ENCODE peak calls at places on chromosomes 3 and 15, in nine cellular contexts. H is substantia nigra; L is EL; X is endodermal cell; U is NCI-H510A; P is NCI-H146; M is non-pigmented ciliary epithelial cell; R is activated CD4-positive, alpha-beta T cell treated with anti-CD3 and anti-CD28 coated beads for 48 hours; E is GM20000. O is an unnamed sample.

GRCh38 chr3:53711387-53711786 is 134.8 kb downstream of the CHDH start:
- DNase-seq in X (peak; percentile 37), H (peak; percentile 13), R (no peak), U (no peak), L (no peak), M (no peak), E (no peak), P (no peak), O (no peak)

GRCh38 chr15:62021991-62022600 is 38.2 kb downstream of the VPS13C start:
- DNase-seq in H (no peak), L (no peak), P (no peak), M (no peak), U (no peak), E (no peak), X (no peak), R (no peak), O (no peak)

GRCh38 chr3:153026026-153026425 is 136.0 kb upstream of the RAP2B start:
- DNase-seq in L (peak; percentile 40), E (no peak), P (no peak), R (no peak), U (no peak), H (no peak), X (no peak), M (no peak), O (no peak)

GRCh38 chr15:27043770-27044169 is 72.8 kb downstream of the GABRG3 start:
- DNase-seq in U (no peak), X (no peak), R (no peak), E (no peak), H (no peak), P (no peak), M (no peak), L (no peak), O (no peak)

GRCh38 chr3:55330355-55330754 is 156.8 kb downstream of the WNT5A start:
- DNase-seq in P (peak; percentile 27), M (peak; percentile 96), U (no peak), E (no peak), R (no peak), X (no peak), L (peak; percentile 93), H (no peak), O (peak; percentile 97)

GRCh38 chr3:57985176-57985976 is 22.8 kb upstream of the FLNB start:
- DNase-seq in M (no peak), R (no peak), H (no peak), E (no peak), P (peak; percentile 40), X (no peak), L (no peak), U (no peak), O (no peak)

GRCh38 chr3:138936763-138937689 is 9.9 kb downstream of the FOXL2 start:
- DNase-seq in P (no peak), R (no peak), E (no peak), H (no peak), L (no peak), X (no peak), M (no peak), U (no peak), O (no peak)

GRCh38 chr3:9944271-9944670 is 7.9 kb downstream of the PRRT3 start:
- DNase-seq in X (no peak), P (no peak), R (no peak), M (no peak), U (no peak), H (no peak), L (no peak), E (peak; percentile 19), O (no peak)

GRCh38 chr3:57382933-57383332 is 90.4 kb upstream of the ASB14 start:
- DNase-seq in L (peak; percentile 15), H (no peak), X (no peak), P (no peak), U (no peak), E (no peak), M (no peak), R (no peak), O (peak; percentile 31)

GRCh38 chr3:5226783-5227182 is 39.3 kb downstream of the EDEM1 start:
- DNase-seq in X (no peak), E (peak; percentile 42), P (no peak), M (peak; percentile 6), R (no peak), U (no peak), L (peak; percentile 10), H (no peak), O (no peak)

GRCh38 chr15:63236272-63236671 is 41.1 kb upstream of the APH1B start:
- DNase-seq in L (peak; percentile 82), H (no peak), E (no peak), U (no peak), P (no peak), R (no peak), X (no peak), M (no peak), O (no peak)

GRCh38 chr3:45688194-45688881 is 858 bp upstream of the SACM1L start:
- DNase-seq in E (peak; percentile 53), R (peak; percentile 38), L (peak; percentile 50), P (peak; percentile 69), H (peak; percentile 22), X (peak; percentile 87), M (no peak), U (no peak), O (no peak)

GRCh38 chr15:27934782-27935181 is 164.3 kb downstream of the OCA2 start:
- DNase-seq in M (no peak), E (no peak), U (no peak), R (no peak), H (no peak), L (no peak), X (no peak), P (no peak), O (no peak)

GRCh38 chr3:11769704-11770103 is 77.0 kb downstream of the TAMM41 start:
- DNase-seq in P (no peak), U (no peak), L (no peak), X (peak; percentile 50), R (no peak), M (no peak), E (no peak), H (no peak), O (no peak)

GRCh38 chr3:23170306-23170705 is 32.8 kb upstream of the UBE2E2 start:
- DNase-seq in E (no peak), P (no peak), X (no peak), U (no peak), M (no peak), L (peak; percentile 58), R (no peak), H (no peak), O (no peak)

GRCh38 chr3:172562881-172563835 is 39.9 kb upstream of the TNFSF10 start:
- DNase-seq in H (no peak), X (no peak), R (peak; percentile 49), U (no peak), E (no peak), L (peak; percentile 72), M (peak; percentile 76), P (peak; percentile 25), O (peak; percentile 93)

GRCh38 chr3:195080571-195081141 is 190.3 kb downstream of the XXYLT1 start:
- DNase-seq in H (no peak), L (no peak), X (no peak), M (no peak), E (no peak), P (no peak), U (no peak), R (no peak), O (no peak)

GRCh38 chr15:70525551-70525950 is 237.8 kb downstream of the UACA start:
- DNase-seq in R (no peak), P (no peak), L (no peak), U (no peak), M (no peak), E (no peak), H (no peak), X (no peak), O (no peak)

GRCh38 chr3:54888162-54888561 is 39.7 kb downstream of the LRTM1 start:
- DNase-seq in E (no peak), U (no peak), R (no peak), H (no peak), M (no peak), L (no peak), P (no peak), X (no peak), O (no peak)

GRCh38 chr15:88476635-88477038 is 9.1 kb downstream of the MRPS11 start:
- DNase-seq in H (peak; percentile 34), M (no peak), E (peak; percentile 49), U (no peak), R (peak; percentile 14), P (peak; percentile 35), X (peak; percentile 83), L (peak; percentile 61), O (no peak)

GRCh38 chr3:141401095-141401494 is 32.8 kb downstream of the ZBTB38 start:
- DNase-seq in H (no peak), M (no peak), P (no peak), U (no peak), L (no peak), E (no peak), X (no peak), R (no peak), O (no peak)

GRCh38 chr3:27479816-27480543 is 4.2 kb downstream of the SLC4A7 start:
- DNase-seq in E (no peak), X (no peak), P (no peak), M (no peak), L (no peak), R (no peak), U (no peak), H (no peak), O (no peak)

GRCh38 chr3:133965033-133965570 is 64.6 kb downstream of the SLCO2A1 start:
- DNase-seq in U (no peak), P (peak; percentile 27), L (no peak), R (no peak), H (no peak), M (no peak), E (no peak), X (no peak), O (no peak)

GRCh38 chr3:196867507-196868296 is at the start of gene SENP5:
- DNase-seq in R (peak; percentile 92), M (peak; percentile 10), P (peak; percentile 90), H (peak; percentile 91), U (peak; percentile 89), L (peak; percentile 92), E (peak; percentile 97), X (peak; percentile 96), O (peak; percentile 60)

GRCh38 chr3:52167240-52167639 is 13.0 kb upstream of the POC1A start:
- DNase-seq in L (no peak), R (no peak), H (no peak), U (no peak), X (peak; percentile 66), E (no peak), M (no peak), P (peak; percentile 25), O (no peak)

GRCh38 chr3:27293954-27294353 is 75.2 kb downstream of the NEK10 start:
- DNase-seq in L (no peak), X (no peak), R (no peak), H (no peak), P (no peak), M (no peak), U (no peak), E (no peak), O (no peak)

GRCh38 chr15:96418146-96418545 is 87.6 kb downstream of the NR2F2 start:
- DNase-seq in M (no peak), X (no peak), U (no peak), R (no peak), H (no peak), P (no peak), L (no peak), E (no peak), O (peak; percentile 21)

GRCh38 chr3:4977889-4978258 is 1.4 kb upstream of the BHLHE40 start:
- DNase-seq in U (no peak), X (peak; percentile 85), H (no peak), R (peak; percentile 59), E (no peak), M (no peak), P (no peak), L (no peak), O (no peak)

GRCh38 chr15:62306851-62307504 is 141.9 kb upstream of the C2CD4B start:
- DNase-seq in U (peak; percentile 79), X (peak; percentile 87), L (peak; percentile 80), E (peak; percentile 57), P (peak; percentile 87), M (peak; percentile 27), R (peak; percentile 26), H (peak; percentile 19), O (peak; percentile 55)

GRCh38 chr15:80878867-80879250 is 99.7 kb downstream of the CEMIP start:
- DNase-seq in E (no peak), U (no peak), M (no peak), X (no peak), R (no peak), H (no peak), L (no peak), P (no peak), O (no peak)

GRCh38 chr15:66952756-66953522 is 112.5 kb upstream of the SMAD3 start:
- DNase-seq in H (no peak), X (no peak), R (no peak), E (no peak), M (no peak), U (no peak), L (no peak), P (no peak), O (no peak)

O was measured in kidney epithelial cell.